ENCODE peak calls at places on chromosomes 13 and 19, in eight cellular contexts. G is esophagus squamous epithelium, O is upper lobe of right lung, Y is fibroblast of mammary gland, M is choroid plexus epithelial cell, C is lower lobe of right lung, T is ascending aorta, W is heart right ventricle. Z is an unnamed sample.

GRCh38 chr19:55197531-55197930 is 11.8 kb downstream of the PTPRH start:
- DNase-seq in G (no peak), O (no peak), Y (no peak), M (peak), C (no peak), T (no peak), W (no peak), Z (peak)

GRCh38 chr19:29457413-29457812 is 68.4 kb upstream of the VSTM2B start:
- DNase-seq in G (no peak), O (no peak), Y (no peak), M (no peak), C (no peak), T (no peak), W (no peak), Z (no peak)

GRCh38 chr13:47215741-47216140 is 318.9 kb upstream of the HTR2A start:
- DNase-seq in G (no peak), O (no peak), Y (peak), M (peak), C (no peak), T (no peak), W (no peak), Z (peak)

GRCh38 chr13:113209336-113209879 is at the start of gene CUL4A:
- DNase-seq in G (no peak), O (peak), Y (peak), M (peak), C (peak), T (peak), W (peak), Z (peak)

GRCh38 chr19:19081642-19082151 is 17.9 kb downstream of the SLC25A42 start:
- DNase-seq in G (no peak), O (no peak), Y (peak), M (no peak), C (no peak), T (no peak), W (peak), Z (no peak)

GRCh38 chr13:113633485-113633873 is 24.5 kb downstream of the ATP4B start:
- DNase-seq in G (no peak), O (peak), Y (no peak), M (no peak), C (peak), T (no peak), W (no peak), Z (no peak)

GRCh38 chr19:41353466-41354342 is at the start of gene TGFB1:
- DNase-seq in G (peak), O (peak), Y (peak), M (peak), C (peak), T (peak), W (peak), Z (peak)

GRCh38 chr13:37194428-37194861 is 89.0 kb upstream of the CSNK1A1L start:
- DNase-seq in G (no peak), O (no peak), Y (peak), M (peak), C (no peak), T (no peak), W (no peak), Z (peak)

GRCh38 chr19:45408121-45408520 is 1.7 kb downstream of the POLR1G start:
- DNase-seq in G (no peak), O (no peak), Y (no peak), M (no peak), C (peak), T (no peak), W (no peak), Z (no peak)

GRCh38 chr13:104577029-104577820 is 1511.0 kb upstream of the SLC10A2 start:
- DNase-seq in G (no peak), O (no peak), Y (peak), M (no peak), C (no peak), T (no peak), W (no peak), Z (peak)

GRCh38 chr19:12543855-12544254 is 7.4 kb downstream of the ZNF564 start:
- DNase-seq in G (no peak), O (no peak), Y (peak), M (peak), C (no peak), T (no peak), W (no peak), Z (peak)

GRCh38 chr13:35763805-35764170 is 287.3 kb upstream of the MAB21L1 start:
- DNase-seq in G (no peak), O (no peak), Y (no peak), M (no peak), C (no peak), T (no peak), W (no peak), Z (no peak)

GRCh38 chr19:1261512-1261862 is 7.6 kb upstream of the CIRBP start:
- DNase-seq in G (no peak), O (peak), Y (no peak), M (no peak), C (peak), T (no peak), W (peak), Z (no peak)

GRCh38 chr13:36475468-36475867 is 43.2 kb downstream of the CCNA1 start:
- DNase-seq in G (no peak), O (no peak), Y (peak), M (peak), C (no peak), T (no peak), W (no peak), Z (peak)

GRCh38 chr19:55075366-55075998 is at the start of gene EPS8L1:
- DNase-seq in G (no peak), O (peak), Y (no peak), M (no peak), C (peak), T (no peak), W (no peak), Z (peak)

GRCh38 chr19:2640563-2641331 is 61.7 kb downstream of the GNG7 start:
- DNase-seq in G (no peak), O (no peak), Y (no peak), M (no peak), C (no peak), T (no peak), W (no peak), Z (no peak)

DNA sequence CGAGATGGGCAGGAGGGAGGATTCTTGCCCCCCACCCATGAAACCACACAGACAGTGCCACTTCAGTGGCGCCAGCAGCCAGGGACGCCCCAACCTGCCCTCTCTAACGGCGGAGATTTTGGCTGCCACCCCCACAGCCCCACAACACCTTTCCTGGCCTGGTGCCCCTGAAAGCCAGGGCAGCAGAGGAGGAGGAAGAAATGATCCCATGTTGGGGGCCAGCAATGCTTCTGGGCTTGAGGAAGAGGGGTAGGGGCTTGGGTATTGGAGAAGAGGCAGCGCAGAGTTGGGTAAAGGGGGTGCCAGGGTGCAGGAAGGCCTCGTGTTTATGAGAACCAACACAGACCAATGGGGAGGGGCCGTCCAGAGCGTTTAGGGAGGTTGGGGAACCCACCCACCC is 1.7 kb downstream of the MLLT1 start:
- DNase-seq in G (no peak), O (no peak), Y (no peak), M (no peak), C (no peak), T (no peak), W (no peak), Z (no peak)
- H3K4me3 ChIP-seq in G (peak), O (peak), Y (peak), M (peak), C (peak), T (peak), W (no peak), Z (peak)

DNA sequence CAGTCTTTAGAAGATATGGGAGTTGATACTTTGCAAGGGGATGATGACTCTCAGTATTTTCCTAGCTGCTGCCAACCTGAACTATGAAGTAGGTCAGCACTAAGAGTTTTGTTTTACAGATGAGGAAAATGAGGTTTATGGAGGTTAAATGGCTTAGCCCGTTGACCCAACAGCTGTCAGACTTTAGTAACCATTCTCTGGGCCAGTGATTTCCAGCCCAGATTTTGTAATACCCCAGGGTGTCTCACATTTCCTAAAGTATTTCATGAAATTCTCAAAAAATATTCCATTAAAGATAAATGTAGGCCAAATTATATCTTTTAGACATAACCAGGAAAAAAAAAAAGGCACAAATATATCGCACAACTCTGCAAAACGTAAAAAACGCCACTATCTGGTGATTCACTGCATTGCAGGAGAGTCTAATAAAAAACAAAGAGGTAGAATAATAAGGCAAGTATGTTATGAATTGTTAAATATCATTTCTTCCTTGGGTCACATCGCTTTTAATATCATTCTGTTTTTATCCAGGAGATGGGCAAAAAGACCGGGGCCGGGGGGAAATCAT is 112.5 kb downstream of the DACH1 start:
- DNase-seq in G (no peak), O (no peak), Y (no peak), M (peak), C (no peak), T (no peak), W (peak), Z (no peak)
- TF ChIP-seq CTCF in G (no peak), O (no peak), Y (no peak), M (peak), C (no peak), T (no peak), W (peak), Z (no peak)

GRCh38 chr19:39196860-39197562 is at the start of gene NCCRP1:
- DNase-seq in G (no peak), O (no peak), Y (no peak), M (no peak), C (no peak), T (no peak), W (no peak), Z (no peak)
- H3K4me3 ChIP-seq in G (peak), O (no peak), Y (no peak), M (no peak), C (no peak), T (peak), W (no peak), Z (peak)

DNA sequence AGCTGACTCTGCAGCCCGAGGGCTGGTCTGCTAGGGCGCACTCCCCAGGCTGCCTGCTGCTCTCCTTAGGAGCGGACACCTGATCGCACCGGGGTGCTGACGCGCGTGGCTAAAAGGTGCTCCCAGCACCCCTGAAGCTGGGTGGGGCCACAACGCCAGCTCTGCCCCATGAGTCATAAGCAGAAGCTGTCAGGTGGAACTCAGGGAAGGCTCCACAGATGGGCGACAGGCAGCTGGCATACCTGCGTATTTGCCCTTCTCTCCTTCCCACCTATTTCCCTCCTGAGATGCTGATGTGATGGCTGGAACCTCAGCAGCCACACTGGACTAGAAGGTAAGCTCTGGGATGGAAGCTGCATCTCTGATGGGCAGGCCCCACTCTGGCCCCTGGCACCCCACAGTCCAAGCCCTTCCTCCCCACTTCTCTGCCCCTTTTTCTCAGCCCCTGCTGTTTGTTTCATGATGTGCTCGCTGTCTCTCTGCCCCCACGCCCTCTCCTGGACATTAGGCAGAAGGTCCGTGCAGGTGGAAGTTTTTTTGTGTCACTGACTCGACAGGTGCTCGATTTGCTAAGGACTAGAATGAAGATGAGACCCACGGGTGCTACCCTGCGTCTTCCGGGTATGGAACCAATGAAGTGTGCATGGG is 30.3 kb upstream of the CACTIN start:
- DNase-seq in G (no peak), O (no peak), Y (no peak), M (no peak), C (no peak), T (no peak), W (no peak), Z (peak)
- TF ChIP-seq CTCF in G (no peak), O (no peak), Y (no peak), M (peak), C (no peak), T (no peak), W (no peak), Z (no peak)

GRCh38 chr13:74026753-74027152 is 107.5 kb downstream of the KLF12 start:
- DNase-seq in G (no peak), O (no peak), Y (no peak), M (peak), C (no peak), T (no peak), W (no peak), Z (peak)
- H3K4me3 ChIP-seq in G (no peak), O (no peak), Y (no peak), M (no peak), C (no peak), T (no peak), W (no peak), Z (no peak)

DNA sequence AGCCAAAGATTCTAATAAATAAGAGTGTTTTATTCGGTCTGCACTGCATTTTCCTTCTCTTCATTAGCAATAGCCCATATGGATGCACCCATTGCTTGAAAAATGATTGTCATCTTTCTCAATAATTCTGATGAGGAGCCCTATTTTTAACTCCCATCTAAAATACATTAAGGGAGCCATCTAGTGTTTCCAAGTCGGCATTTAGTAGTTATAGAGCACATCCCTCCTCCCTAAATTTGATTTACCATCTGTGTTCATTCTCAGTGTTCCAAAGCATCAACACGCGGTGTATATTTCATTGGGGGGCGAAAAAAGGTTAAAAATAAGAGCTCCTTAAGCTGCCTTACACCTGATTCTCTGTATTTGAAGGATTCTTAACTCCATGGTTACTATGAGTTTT is 119.2 kb upstream of the IPO5 start:
- DNase-seq in G (no peak), O (no peak), Y (no peak), M (peak), C (no peak), T (no peak), W (no peak), Z (no peak)
- TF ChIP-seq CTCF in G (no peak), O (no peak), Y (no peak), M (no peak), C (no peak), T (no peak), W (no peak), Z (no peak)

GRCh38 chr19:7699422-7700127 is 2.4 kb downstream of the FCER2 start:
- DNase-seq in G (no peak), O (no peak), Y (peak), M (no peak), C (no peak), T (no peak), W (no peak), Z (peak)

GRCh38 chr19:7700128-7700470 is 1.8 kb downstream of the FCER2 start:
- DNase-seq in G (no peak), O (no peak), Y (no peak), M (no peak), C (no peak), T (no peak), W (no peak), Z (no peak)

GRCh38 chr19:7697721-7698287 is 4.1 kb downstream of the FCER2 start:
- DNase-seq in G (no peak), O (no peak), Y (no peak), M (no peak), C (no peak), T (no peak), W (no peak), Z (no peak)

GRCh38 chr19:7698583-7698982 is 3.3 kb downstream of the FCER2 start:
- DNase-seq in G (no peak), O (no peak), Y (no peak), M (no peak), C (no peak), T (no peak), W (no peak), Z (no peak)

DNA sequence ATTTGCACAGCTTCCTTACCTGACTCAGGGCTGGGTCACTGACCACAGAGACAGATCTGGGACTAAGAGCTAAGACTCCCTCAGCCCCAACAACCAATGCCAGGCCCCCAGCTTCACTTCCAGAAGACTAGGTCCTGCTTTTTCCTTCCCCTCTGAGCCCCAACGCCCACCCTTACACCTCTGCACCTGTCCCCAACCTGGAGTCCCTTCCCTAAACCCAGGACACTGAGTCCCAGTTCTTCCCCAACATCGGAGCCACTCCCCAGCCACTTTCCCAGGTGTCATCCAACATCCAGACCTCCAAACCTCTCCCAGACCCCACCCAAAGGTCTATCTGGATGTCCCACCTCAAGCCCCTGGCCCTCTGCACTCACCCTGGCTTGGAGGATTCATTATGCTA is 2.9 kb downstream of the FCER2 start:
- DNase-seq in G (no peak), O (no peak), Y (no peak), M (no peak), C (no peak), T (no peak), W (no peak), Z (no peak)
- H3K4me3 ChIP-seq in G (no peak), O (no peak), Y (no peak), M (no peak), C (no peak), T (no peak), W (no peak), Z (no peak)

GRCh38 chr13:72567566-72567965 is 159.9 kb downstream of the MZT1 start:
- DNase-seq in G (no peak), O (no peak), Y (no peak), M (no peak), C (no peak), T (no peak), W (no peak), Z (no peak)
- TF ChIP-seq CTCF in G (no peak), O (no peak), Y (no peak), M (no peak), C (no peak), T (no peak), W (no peak), Z (peak)

DNA sequence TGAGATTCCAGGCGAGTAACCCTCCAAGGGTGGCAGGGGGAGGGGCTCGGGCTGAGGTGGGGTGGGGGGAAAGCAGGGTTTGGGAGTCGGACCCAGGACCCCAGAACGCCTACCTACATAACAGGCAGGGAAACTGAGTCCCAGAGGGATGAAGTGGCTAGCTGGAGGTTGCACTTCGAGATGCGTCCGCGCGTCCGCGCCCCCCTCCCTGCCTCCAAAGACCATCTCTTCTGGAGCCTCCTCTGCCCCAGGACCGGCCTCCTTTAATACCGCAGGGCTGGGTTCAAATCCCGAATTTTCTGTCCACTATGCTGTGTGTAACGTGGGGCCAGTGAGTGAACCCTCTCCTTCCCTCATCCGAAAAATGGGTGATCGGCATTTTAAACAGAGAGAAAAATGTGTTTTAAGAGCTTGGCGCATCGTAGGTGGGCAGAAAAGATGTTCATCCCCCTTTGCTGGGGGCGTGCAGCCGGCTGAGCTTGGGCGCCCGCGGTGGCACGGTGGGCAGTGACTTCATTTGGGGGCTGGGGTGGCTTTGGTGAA is 13.8 kb downstream of the TJP3 start:
- DNase-seq in G (no peak), O (no peak), Y (no peak), M (no peak), C (no peak), T (no peak), W (no peak), Z (no peak)
- H3K4me3 ChIP-seq in G (peak), O (peak), Y (no peak), M (no peak), C (peak), T (peak), W (peak), Z (peak)

Z was measured in epithelial cell of esophagus.